ENCODE peak calls at places on chromosomes 4 and X, in five cellular contexts. S is colonic mucosa, B is fibroblast of lung, M is IMR-90, D is PC-3. V is an unnamed sample.

GRCh38 chr4:36771411-36772153 is 473.0 kb upstream of the NWD2 start:
- DNase-seq in S (no peak), M (no peak), B (no peak), D (no peak), V (no peak)

GRCh38 chr4:84530871-84531270 is 31.8 kb upstream of the NKX6-1 start:
- DNase-seq in D (peak; percentile 80), S (no peak), M (peak; percentile 19), B (peak; percentile 10), V (no peak)

GRCh38 chr4:98524271-98524670 is 134.1 kb downstream of the TSPAN5 start:
- DNase-seq in D (no peak), S (no peak), B (no peak), M (no peak), V (no peak)

GRCh38 chrX:9352683-9353430 is 112.0 kb upstream of the TBL1X start:
- DNase-seq in D (peak; percentile 39), S (peak; percentile 34), B (peak; percentile 80), M (peak; percentile 75), V (no peak)

GRCh38 chr4:38949416-38950051 is 81.9 kb downstream of the FAM114A1 start:
- DNase-seq in B (peak; percentile 32), D (peak; percentile 48), M (peak; percentile 70), S (no peak), V (no peak)

GRCh38 chr4:118112647-118113046 is 78.4 kb downstream of the NDST3 start:
- DNase-seq in D (no peak), B (no peak), S (no peak), M (peak; percentile 21), V (no peak)

GRCh38 chr4:183173580-183174526 is 74.8 kb downstream of the WWC2 start:
- DNase-seq in B (no peak), D (no peak), M (peak; percentile 29), S (no peak), V (no peak)

GRCh38 chrX:78747471-78747870 is at the start of gene LPAR4:
- DNase-seq in D (peak; percentile 9), M (no peak), S (no peak), B (peak; percentile 18), V (no peak)

GRCh38 chr4:124423160-124423559 is 289.4 kb downstream of the ANKRD50 start:
- DNase-seq in D (peak; percentile 12), S (no peak), B (peak; percentile 14), M (peak; percentile 65), V (no peak)

GRCh38 chrX:149841929-149842328 is 39.1 kb upstream of the MAGEA8 start:
- DNase-seq in M (no peak), S (no peak), B (no peak), D (no peak), V (no peak)

DNA sequence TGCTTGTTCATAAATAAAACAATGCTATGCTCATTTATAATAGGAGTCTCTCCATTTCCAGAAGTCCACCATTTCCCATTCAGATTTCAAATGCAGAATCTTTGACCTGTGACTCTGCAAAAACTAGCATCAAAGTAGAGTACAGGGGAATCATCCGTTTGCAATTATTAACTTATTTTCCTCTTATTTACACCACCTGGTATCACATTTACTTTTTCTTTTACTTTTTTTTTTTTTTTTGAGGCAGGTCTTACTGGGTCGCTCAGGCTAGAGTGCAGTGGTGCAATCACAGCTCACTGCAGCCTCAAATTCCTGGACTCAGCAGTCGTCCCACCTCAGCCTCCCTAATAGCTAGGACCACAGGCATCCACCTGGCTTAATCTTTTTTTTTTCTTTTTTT is 37.6 kb downstream of the RBM47 start:
- DNase-seq in M (no peak), S (no peak), D (no peak), B (no peak), V (no peak)
- H3K9ac ChIP-seq in M (no peak overlapping the region), S (no peak overlapping the region), D (no peak overlapping the region), B (no peak overlapping the region), V (no peak overlapping the region)

GRCh38 chr4:105197777-105198176 is 51.1 kb downstream of the TET2 start:
- DNase-seq in D (peak; percentile 63), B (no peak), M (peak; percentile 43), S (no peak), V (no peak)
- H3K4me1 ChIP-seq in D (peaks cover 51% of the 10 kb centered on the region), B (peaks cover 7% of the 10 kb centered on the region), M (peaks cover 5% of the 10 kb centered on the region), S (no peaks in the 10 kb centered on the region), V (peaks cover 2% of the 10 kb centered on the region)

DNA sequence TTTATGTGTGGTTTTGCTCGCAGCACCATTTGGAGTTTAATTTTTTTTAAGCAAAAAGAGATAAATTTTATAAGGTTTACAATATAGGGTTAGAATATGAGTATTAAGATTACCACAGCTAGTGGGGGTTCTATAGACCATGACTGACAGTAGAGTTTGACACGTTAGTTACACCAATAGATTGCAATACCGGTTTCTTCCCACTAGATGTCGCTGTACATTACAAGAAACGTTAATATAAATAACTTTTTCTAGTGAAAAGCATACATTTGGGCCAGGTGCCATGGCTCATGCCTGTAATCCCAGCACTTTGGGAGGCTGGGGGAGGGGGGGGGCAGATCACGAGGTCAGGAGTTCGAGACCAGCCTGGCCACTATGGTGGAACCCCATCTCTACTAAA is 433.6 kb downstream of the MAGEB5 start:
- DNase-seq in M (peak; percentile 27), S (no peak), D (peak; percentile 51), B (peak; percentile 28), V (no peak)
- TF ChIP-seq CTCF in M (peak; percentile 45), S (peak; percentile 23), D (peak; percentile 56), B (peak; percentile 46), V (peak; percentile 20)

GRCh38 chr4:113641025-113641431 is 120.5 kb downstream of the CAMK2D start:
- DNase-seq in D (no peak), S (no peak), M (no peak), B (no peak), V (no peak)
- H3K9ac ChIP-seq in D (no peak overlapping the region), S (no peak overlapping the region), M (no peak overlapping the region), B (no peak overlapping the region), V (no peak overlapping the region)

V was measured in kidney.